ENCODE peak calls at places on chromosomes 7 and 10, in five cellular contexts. G is foreskin melanocyte; K is CD8-positive, alpha-beta T cell; A is hypothalamus; Y is A549. T is an unnamed sample.

GRCh38 chr10:72663971-72664370 is 28.0 kb upstream of the MCU start:
- DNase-seq in G (no peak), K (no peak), A (no peak), Y (no peak), T (no peak)

GRCh38 chr7:28625446-28625845 is 213.1 kb downstream of the CREB5 start:
- DNase-seq in G (no peak), K (no peak), A (no peak), Y (no peak), T (no peak)

GRCh38 chr10:111370101-111370500 is 293.3 kb downstream of the ADRA2A start:
- DNase-seq in G (no peak), K (no peak), A (no peak), Y (no peak), T (no peak)

GRCh38 chr10:66928000-66928770 is 2.3 kb downstream of the LRRTM3 start:
- DNase-seq in G (no peak), K (no peak), A (peak), Y (no peak), T (peak)

GRCh38 chr7:6621195-6622128 is 6.1 kb downstream of the ZNF853 start:
- DNase-seq in G (no peak), K (no peak), A (no peak), Y (no peak), T (no peak)

GRCh38 chr7:47627580-47628283 is 45.8 kb upstream of the TNS3 start:
- DNase-seq in G (no peak), K (no peak), A (no peak), Y (no peak), T (no peak)

GRCh38 chr7:44530990-44531389 is 10.1 kb downstream of the NPC1L1 start:
- DNase-seq in G (no peak), K (no peak), A (no peak), Y (no peak), T (no peak)

GRCh38 chr7:26298432-26299058 is 6.9 kb downstream of the SNX10 start:
- DNase-seq in G (no peak), K (no peak), A (no peak), Y (no peak), T (no peak)

GRCh38 chr10:86756511-86757109 is at the start of gene BMPR1A:
- DNase-seq in G (no peak), K (no peak), A (peak), Y (peak), T (no peak)

GRCh38 chr7:47211467-47212121 is 370.3 kb downstream of the TNS3 start:
- DNase-seq in G (no peak), K (no peak), A (no peak), Y (no peak), T (no peak)